ENCODE peak calls at places on chromosome 6, in four cellular contexts. V is dorsolateral prefrontal cortex, C is neural crest cell, A is A549. T is an unnamed sample.

GRCh38 chr6:145274083-145274482 is 461.2 kb downstream of the EPM2A start:
- DNase-seq in V (no peak), A (no peak), C (no peak), T (no peak)

GRCh38 chr6:7270320-7271204 is 42.4 kb downstream of the SSR1 start:
- DNase-seq in V (no peak), A (no peak), C (no peak), T (no peak)

GRCh38 chr6:94443701-94444100 is 1024.3 kb upstream of the EPHA7 start:
- DNase-seq in C (no peak), V (no peak), A (no peak), T (no peak)

GRCh38 chr6:37493047-37493995 is 6.4 kb downstream of the CCDC167 start:
- DNase-seq in V (no peak), C (no peak), A (no peak), T (no peak)

GRCh38 chr6:150322452-150322851 is 46.4 kb upstream of the IYD start:
- DNase-seq in A (no peak), V (no peak), C (no peak), T (no peak)

GRCh38 chr6:30507849-30508843 is 18.8 kb downstream of the HLA-E start:
- DNase-seq in A (no peak), V (no peak), C (no peak), T (no peak)

GRCh38 chr6:125544819-125545218 is 204.6 kb upstream of the HEY2 start:
- DNase-seq in C (no peak), V (no peak), A (no peak), T (no peak)

GRCh38 chr6:7124631-7125030 is 16.9 kb downstream of the RREB1 start:
- DNase-seq in C (no peak), V (no peak), A (no peak), T (no peak)

GRCh38 chr6:41707565-41708200 is 27.7 kb downstream of the TFEB start:
- DNase-seq in V (no peak), A (no peak), C (no peak), T (no peak)

GRCh38 chr6:99592900-99593299 is 13.7 kb upstream of the PRDM13 start:
- DNase-seq in A (no peak), C (no peak), V (no peak), T (no peak)

GRCh38 chr6:4518506-4518905 is 257.7 kb upstream of the CDYL start:
- DNase-seq in A (peak), V (no peak), C (no peak), T (no peak)

DNA sequence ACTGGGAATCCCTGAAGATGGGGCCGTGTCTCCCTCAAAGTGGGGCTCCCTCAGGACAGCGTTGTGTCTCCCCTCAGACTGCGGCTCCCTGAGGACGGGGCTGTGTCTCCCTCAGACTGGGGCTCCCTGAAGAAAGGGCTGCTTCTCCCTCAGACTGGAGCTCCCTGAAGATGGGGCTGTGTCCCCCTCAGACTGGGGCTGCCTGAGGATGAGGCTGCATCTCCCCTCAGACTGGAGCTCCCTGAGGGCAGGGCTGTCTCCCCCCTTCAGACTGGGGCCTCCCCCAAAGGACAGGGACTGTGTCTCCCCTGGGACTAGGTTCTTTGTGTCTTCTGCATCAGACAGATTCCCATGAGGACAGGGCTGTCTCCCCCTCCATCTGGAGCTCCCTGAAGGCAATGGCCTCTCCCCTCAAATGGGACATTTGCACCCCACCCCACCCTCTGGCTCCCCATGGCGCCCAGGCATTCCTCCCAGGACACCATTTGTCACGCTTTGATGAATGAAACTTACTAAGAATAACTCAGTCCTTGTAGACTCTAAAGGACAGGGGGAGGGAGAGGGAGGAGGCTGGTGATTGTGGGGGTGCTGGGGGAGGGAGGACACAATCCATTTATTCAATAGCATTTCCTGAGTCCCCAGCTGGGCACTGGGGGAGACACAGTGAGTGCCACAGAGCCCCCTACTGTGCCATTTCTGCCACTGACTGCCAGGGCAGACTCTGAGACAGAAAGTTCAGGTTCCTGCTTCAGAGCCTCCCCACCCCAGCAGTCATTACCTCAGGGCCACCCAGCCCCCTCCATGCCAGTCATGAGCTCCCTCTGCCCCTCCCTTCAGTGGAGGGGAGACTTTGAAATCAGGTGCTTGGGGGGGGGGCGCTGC is 122.4 kb downstream of the MRPL14 start:
- DNase-seq in V (peak), A (peak), C (no peak), T (no peak)
- TF ChIP-seq CTCF in V (peak), A (peak), C (peak), T (no peak)

GRCh38 chr6:11171952-11172351 is 60.4 kb upstream of the ERVFRD-1 start:
- DNase-seq in C (no peak), A (no peak), V (no peak), T (no peak)

GRCh38 chr6:11177271-11177670 is 55.2 kb downstream of the NEDD9 start:
- DNase-seq in A (no peak), C (no peak), V (no peak), T (no peak)

GRCh38 chr6:11168091-11168635 is 56.6 kb upstream of the ERVFRD-1 start:
- DNase-seq in A (no peak), C (no peak), V (no peak), T (no peak)

GRCh38 chr6:11174245-11174616 is 58.2 kb downstream of the NEDD9 start:
- DNase-seq in V (no peak), C (no peak), A (no peak), T (no peak)

GRCh38 chr6:11172501-11173337 is 59.7 kb downstream of the NEDD9 start:
- DNase-seq in V (peak), A (peak), C (peak), T (peak)
- TF ChIP-seq CTCF in V (peak), A (peak), C (peak), T (peak)

GRCh38 chr6:91428953-91429560 is 842.2 kb upstream of the MAP3K7 start:
- DNase-seq in V (no peak), A (no peak), C (no peak), T (no peak)
- TF ChIP-seq CTCF in V (peak), A (no peak), C (peak), T (peak)

GRCh38 chr6:31829633-31830492 is 2.3 kb downstream of the HSPA1B start:
- DNase-seq in C (no peak), A (peak), V (no peak), T (no peak)
- TF ChIP-seq CTCF in C (peak), A (peak), V (peak), T (peak)

GRCh38 chr6:117270121-117270959 is 5.0 kb downstream of the VGLL2 start:
- DNase-seq in A (no peak), C (no peak), V (no peak), T (peak)
- TF ChIP-seq CTCF in A (no peak), C (no peak), V (no peak), T (no peak)

GRCh38 chr6:160167547-160168391 is 46.2 kb downstream of the SLC22A1 start:
- DNase-seq in C (no peak), A (no peak), V (no peak), T (no peak)
- TF ChIP-seq CTCF in C (no peak), A (no peak), V (no peak), T (no peak)